ENCODE peak calls at places on chromosomes 12 and 14, in ten cellular contexts. N is BE2C; M is endothelial cell of umbilical vein; X is spleen; P is AG04450; J is uterus; T is fibroblast of lung; E is CD4-positive, CD25-positive, alpha-beta regulatory T cell; W is Peyer's patch; Y is left lung. I is an unnamed sample. For H3K9me3, the result is how much of the 10 kb centered on the place peaks cover.

GRCh38 chr12:92757599-92758121 is 54.9 kb downstream of the PLEKHG7 start:
- DNase-seq in P (no peak), X (no peak), E (no peak), T (no peak), M (peak), W (no peak), J (no peak), N (no peak), Y (no peak), I (no peak)

GRCh38 chr14:103198429-103199140 is 75.3 kb downstream of the TNFAIP2 start:
- DNase-seq in M (no peak), N (no peak), P (peak), Y (no peak), J (peak), X (no peak), T (peak), W (no peak), E (no peak), I (no peak)

GRCh38 chr14:63787995-63788946 is 60.4 kb upstream of the SGPP1 start:
- DNase-seq in W (no peak), E (no peak), M (no peak), Y (no peak), P (no peak), T (peak), X (no peak), J (no peak), N (peak), I (no peak)

GRCh38 chr12:68381476-68381875 is 49.3 kb upstream of the MDM1 start:
- DNase-seq in M (no peak), T (no peak), X (no peak), N (no peak), W (no peak), Y (no peak), E (no peak), P (no peak), J (no peak), I (no peak)

GRCh38 chr12:107429006-107429698 is 256.4 kb upstream of the PWP1 start:
- DNase-seq in X (no peak), J (no peak), W (no peak), Y (no peak), N (no peak), M (no peak), T (no peak), P (no peak), E (no peak), I (no peak)

GRCh38 chr12:54988402-54989054 is 4.0 kb upstream of the TESPA1 start:
- DNase-seq in X (peak), T (peak), E (no peak), P (no peak), M (peak), Y (peak), W (peak), J (peak), N (peak), I (no peak)

GRCh38 chr12:42119085-42119633 is 25.5 kb downstream of the GXYLT1 start:
- DNase-seq in T (peak), P (peak), E (no peak), J (no peak), X (no peak), W (no peak), N (no peak), M (peak), Y (no peak), I (no peak)

GRCh38 chr14:71588028-71588427 is 344.2 kb upstream of the RGS6 start:
- DNase-seq in T (peak), Y (no peak), J (no peak), M (no peak), X (no peak), W (no peak), E (no peak), N (no peak), P (no peak), I (no peak)

GRCh38 chr12:16766736-16767135 is 160.8 kb upstream of the LMO3 start:
- DNase-seq in J (no peak), T (no peak), X (no peak), M (no peak), W (no peak), N (no peak), Y (no peak), P (no peak), E (no peak), I (no peak)

GRCh38 chr12:28340261-28340660 is 150.0 kb downstream of the CCDC91 start:
- DNase-seq in W (no peak), T (peak), Y (no peak), P (peak), X (no peak), J (no peak), N (no peak), E (no peak), M (peak), I (no peak)

GRCh38 chr12:68609955-68610434 is 704 bp upstream of the RAP1B start:
- DNase-seq in M (no peak), W (no peak), T (peak), N (no peak), X (no peak), E (no peak), Y (no peak), P (no peak), J (peak), I (no peak)

GRCh38 chr12:6554168-6554989 is 1.5 kb downstream of the IFFO1 start:
- DNase-seq in N (peak), M (peak), W (peak), Y (peak), X (peak), T (peak), J (peak), P (no peak), E (peak), I (peak)

GRCh38 chr12:111174283-111175108 is 194.4 kb downstream of the PHETA1 start:
- DNase-seq in P (no peak), N (no peak), W (no peak), Y (no peak), T (no peak), E (no peak), X (no peak), M (no peak), J (no peak), I (no peak)

GRCh38 chr14:22883191-22883976 is at the start of gene REM2:
- DNase-seq in P (no peak), Y (no peak), W (no peak), E (no peak), X (no peak), M (no peak), T (no peak), J (no peak), N (peak), I (no peak)

GRCh38 chr12:106764738-106765137 is 9.7 kb upstream of the RIC8B start:
- DNase-seq in W (no peak), N (no peak), P (no peak), T (peak), J (no peak), M (no peak), E (no peak), Y (no peak), X (no peak), I (no peak)

GRCh38 chr12:78641837-78642423 is 222.6 kb upstream of the SYT1 start:
- DNase-seq in N (peak), P (no peak), W (no peak), Y (no peak), J (no peak), X (no peak), M (no peak), E (no peak), T (peak), I (no peak)

GRCh38 chr12:6116481-6117021 is 7.9 kb downstream of the VWF start:
- DNase-seq in P (no peak), T (no peak), W (peak), E (no peak), M (peak), N (no peak), J (no peak), X (peak), Y (no peak), I (no peak)

GRCh38 chr12:12975322-12976077 is 23.5 kb upstream of the GPRC5D start:
- DNase-seq in N (peak), T (peak), W (no peak), Y (no peak), X (no peak), P (no peak), E (no peak), J (no peak), M (peak), I (no peak)

GRCh38 chr12:56299308-56299852 is 750 bp downstream of the CS start:
- DNase-seq in M (no peak), Y (no peak), T (no peak), J (no peak), X (no peak), P (no peak), W (no peak), E (no peak), N (no peak), I (no peak)

GRCh38 chr12:122888232-122888752 is 7.6 kb downstream of the VPS37B start:
- DNase-seq in Y (no peak), J (no peak), E (peak), W (peak), P (no peak), N (no peak), T (peak), X (no peak), M (peak), I (peak)

GRCh38 chr14:68466491-68466977 is 326.3 kb downstream of the ZFP36L1 start:
- DNase-seq in N (no peak), W (no peak), T (peak), J (no peak), Y (no peak), M (peak), P (peak), E (no peak), X (no peak), I (no peak)

GRCh38 chr12:29032431-29032830 is 116.6 kb upstream of the FAR2 start:
- DNase-seq in W (no peak), N (no peak), P (no peak), E (no peak), J (no peak), Y (no peak), M (no peak), T (peak), X (no peak), I (no peak)

GRCh38 chr14:38207830-38208815 is at the start of gene SSTR1:
- DNase-seq in P (no peak), W (no peak), Y (peak), M (peak), J (no peak), X (no peak), E (no peak), T (peak), N (no peak), I (no peak)

GRCh38 chr14:73913256-73913655 is 26.6 kb downstream of the ZNF410 start:
- DNase-seq in T (no peak), N (no peak), Y (no peak), E (no peak), M (no peak), X (no peak), J (no peak), P (no peak), W (no peak), I (no peak)

GRCh38 chr12:24948452-24948815 is 467 bp downstream of the BCAT1 start:
- DNase-seq in Y (no peak), J (peak), E (no peak), P (no peak), X (no peak), W (no peak), N (peak), M (no peak), T (peak), I (no peak)

GRCh38 chr14:105852378-105853088 is 326.1 kb downstream of the TMEM121 start:
- DNase-seq in N (peak), P (no peak), W (peak), T (no peak), Y (peak), E (no peak), X (peak), J (no peak), M (no peak), I (no peak)

GRCh38 chr14:105853089-105853906 is 326.9 kb downstream of the TMEM121 start:
- DNase-seq in T (no peak), W (peak), E (no peak), J (peak), M (no peak), Y (peak), P (no peak), N (peak), X (peak), I (peak)

GRCh38 chr14:105855246-105855892 is 329.0 kb downstream of the TMEM121 start:
- DNase-seq in P (no peak), T (no peak), J (peak), N (peak), Y (peak), X (peak), E (no peak), M (no peak), W (peak), I (peak)

GRCh38 chr14:105854600-105855245 is 328.3 kb downstream of the TMEM121 start:
- DNase-seq in Y (peak), N (no peak), P (no peak), J (peak), M (no peak), T (no peak), W (peak), X (peak), E (no peak), I (no peak)

DNA sequence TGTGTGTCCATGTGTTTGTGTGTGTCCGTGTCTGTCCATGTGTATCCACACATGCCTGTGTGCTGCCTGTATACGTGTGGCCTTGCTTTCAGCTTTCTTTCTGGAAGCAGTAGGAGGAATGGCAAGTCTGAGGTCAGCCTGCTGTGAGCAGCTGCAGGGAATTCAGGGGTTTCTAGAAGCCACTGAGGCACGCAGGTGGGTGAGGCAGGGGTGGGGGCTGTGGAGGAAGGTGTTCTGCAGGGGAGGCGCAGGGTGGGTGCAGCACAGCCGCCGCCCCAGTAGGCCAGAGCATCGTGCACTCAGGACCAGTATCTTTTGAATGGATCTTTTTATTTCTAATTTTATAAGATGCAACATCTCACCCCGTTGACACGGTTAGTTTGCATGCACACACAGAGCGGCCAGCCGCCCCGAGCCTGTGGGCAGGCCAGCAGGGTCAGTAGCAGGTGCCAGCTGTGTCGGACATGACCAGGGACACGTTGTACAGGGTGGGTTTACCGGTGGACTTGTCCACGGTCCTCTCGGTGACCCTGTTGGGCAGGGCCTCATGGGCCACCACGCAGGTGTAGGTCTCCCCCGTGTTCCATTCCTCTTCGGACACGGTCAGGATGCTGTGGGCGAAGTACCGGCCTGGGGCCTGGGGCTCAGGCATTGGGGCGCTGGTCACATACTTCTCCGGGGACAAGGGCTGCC is 327.7 kb downstream of the TMEM121 start:
- DNase-seq in J (peak), P (no peak), Y (no peak), X (peak), M (no peak), W (no peak), E (no peak), N (no peak), T (no peak), I (no peak)
- H3K9me3 ChIP-seq in J (under half), P (half or more), Y (under half), X (under half), M (under half), W (under half), E (under half), N (under half), T (under half), I (under half)

DNA sequence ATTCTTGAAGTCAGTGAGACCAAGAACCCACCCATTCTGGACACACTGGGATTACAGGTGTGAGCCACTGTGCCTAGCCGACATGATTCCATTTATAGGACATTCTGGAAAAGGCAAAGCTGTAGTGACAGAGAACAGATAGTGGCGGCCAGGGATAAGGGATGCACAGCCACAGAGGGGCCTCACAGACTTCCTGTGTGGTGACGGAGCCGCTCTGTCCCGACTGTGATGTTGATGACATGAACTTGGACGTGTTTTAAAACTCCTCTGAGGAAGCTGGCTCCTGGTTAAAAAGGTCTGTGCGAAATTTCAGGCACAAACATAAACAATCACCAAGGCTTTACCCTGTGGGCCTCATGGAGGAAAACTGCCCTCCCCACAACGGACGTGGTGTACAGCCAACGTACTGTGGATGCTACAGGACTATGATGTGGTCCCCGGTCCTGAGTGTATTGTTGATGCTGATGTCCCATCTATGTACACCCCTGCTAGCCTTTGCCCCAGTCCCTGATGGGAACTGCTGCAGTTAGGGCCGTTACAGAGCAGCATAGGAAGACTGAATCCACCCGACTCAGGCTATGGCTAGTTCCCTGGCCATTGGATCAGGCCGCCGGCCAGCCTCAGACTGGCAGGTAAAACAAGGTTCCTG is 15.9 kb downstream of the ZNF605 start:
- DNase-seq in P (no peak), M (no peak), W (no peak), N (no peak), T (no peak), E (no peak), X (no peak), Y (no peak), J (no peak), I (no peak)
- H3K9me3 ChIP-seq in P (half or more), M (under half), W (under half), N (under half), T (under half), E (half or more), X (half or more), Y (half or more), J (under half), I (under half)

DNA sequence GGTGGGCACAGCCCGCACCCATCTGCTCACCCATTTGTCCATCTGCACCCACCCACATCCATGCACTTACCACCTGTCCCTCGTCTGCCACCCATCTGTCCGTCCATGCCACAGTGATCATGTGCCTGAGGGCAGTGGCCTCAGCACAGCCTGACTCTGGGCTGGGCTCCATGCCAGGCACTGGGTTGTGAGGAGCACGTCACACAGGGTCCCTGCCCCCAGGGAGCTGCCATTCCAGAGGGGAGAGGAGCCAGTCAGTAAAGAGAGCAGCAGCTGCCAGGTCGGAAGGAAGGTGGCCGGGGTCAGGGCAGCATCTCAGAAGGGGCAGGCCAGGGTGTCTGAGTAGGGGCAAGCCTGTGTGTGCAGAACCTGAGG is 43.6 kb downstream of the FBRSL1 start:
- DNase-seq in N (no peak), Y (no peak), E (no peak), J (no peak), T (no peak), P (no peak), X (no peak), M (no peak), W (no peak), I (no peak)
- H3K9me3 ChIP-seq in N (under half), Y (under half), E (under half), J (under half), T (under half), P (under half), X (under half), M (under half), W (under half), I (under half)

DNA sequence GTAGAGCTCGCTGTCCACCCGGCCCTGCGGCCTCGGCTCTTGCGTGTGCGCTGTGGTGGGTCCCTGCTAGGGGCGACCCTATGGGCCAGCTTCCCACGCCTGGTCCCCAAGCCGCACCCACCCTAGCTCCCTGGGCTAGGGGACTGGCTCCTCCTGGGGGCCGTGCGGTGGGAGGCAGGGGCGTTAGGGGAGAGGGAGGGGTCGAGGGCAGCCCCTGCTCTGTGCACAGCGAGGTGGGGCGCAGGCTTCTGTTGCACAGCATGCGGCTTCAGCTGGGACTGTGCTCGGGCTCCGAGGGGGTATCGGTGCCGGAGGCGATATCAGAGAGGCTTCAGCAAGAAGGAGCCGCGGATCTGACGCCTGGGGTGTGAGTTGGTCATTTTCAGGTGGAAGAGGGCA is 86.1 kb downstream of the ALG10 start:
- DNase-seq in N (no peak), P (no peak), T (no peak), M (no peak), Y (peak), E (no peak), W (no peak), X (no peak), J (no peak), I (no peak)
- H3K9me3 ChIP-seq in N (under half), P (half or more), T (under half), M (under half), Y (under half), E (under half), W (under half), X (under half), J (under half), I (under half)

DNA sequence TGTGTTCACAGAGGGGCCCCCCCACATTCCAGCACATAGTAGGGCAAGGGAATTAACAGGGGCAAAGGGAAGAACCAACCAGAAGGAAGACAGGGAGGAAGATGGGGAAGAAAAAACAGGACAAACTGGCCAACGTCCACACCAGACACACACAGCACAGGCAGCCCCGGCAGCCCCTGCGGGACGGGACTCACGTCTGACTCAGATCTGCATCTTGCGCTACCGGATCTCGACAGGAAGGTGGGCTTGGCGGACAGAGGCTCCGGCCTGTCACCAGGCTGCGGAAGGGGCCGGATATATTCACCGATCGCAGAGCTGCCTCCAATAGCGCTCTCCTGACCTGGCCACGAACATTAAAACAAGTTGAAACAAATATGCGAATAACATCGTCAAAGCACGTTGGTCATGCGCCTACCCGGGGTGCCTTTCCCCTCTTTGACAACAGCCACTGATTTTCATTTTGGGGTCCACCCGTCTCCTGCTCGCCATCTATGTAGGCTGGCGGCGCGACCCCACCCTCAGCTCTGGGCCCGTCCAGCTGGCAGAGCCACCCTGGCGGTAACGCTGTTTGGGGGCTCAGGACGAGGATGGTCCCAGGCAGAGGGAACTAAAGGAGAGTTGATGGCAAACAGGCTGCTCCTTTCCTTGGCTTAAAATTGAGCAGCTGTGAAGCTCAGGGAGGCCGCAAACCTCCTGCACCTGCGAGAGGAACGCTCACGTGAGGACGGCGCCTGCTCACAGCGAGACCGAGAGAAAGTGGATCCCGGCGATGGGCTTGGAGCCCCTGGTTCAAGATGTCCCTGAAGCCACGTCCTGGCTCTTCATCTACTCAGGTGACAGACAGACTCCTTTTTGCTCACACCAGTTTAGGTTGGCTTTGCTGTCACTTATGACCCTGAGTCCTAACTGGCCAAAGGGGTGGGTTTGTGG is 113.6 kb downstream of the PIWIL1 start:
- DNase-seq in E (no peak), M (no peak), P (no peak), N (no peak), W (no peak), T (no peak), X (no peak), J (no peak), Y (peak), I (no peak)
- H3K9me3 ChIP-seq in E (under half), M (under half), P (half or more), N (under half), W (under half), T (under half), X (under half), J (under half), Y (under half), I (under half)

I was measured in T-helper 17 cell.